ENCODE peak calls at places on chromosomes 2 and 18, in ten cellular contexts. R, X, G, Q, S, C, N, U, Z and J are unnamed samples.

GRCh38 chr2:121128741-121129659 is 156.0 kb downstream of the TFCP2L1 start:
- DNase-seq in R (no peak), X (no peak), G (peak; percentile 54), Q (peak; percentile 74), S (peak; percentile 70), C (no peak), N (no peak), U (no peak), Z (peak; percentile 81), J (peak; percentile 54)

GRCh38 chr2:230067990-230068657 is 600 bp downstream of the SLC16A14 start:
- DNase-seq in R (peak; percentile 79), X (no peak), G (peak; percentile 57), Q (peak; percentile 72), S (peak; percentile 77), C (peak; percentile 21), N (no peak), U (no peak), Z (peak; percentile 78), J (peak; percentile 71)

GRCh38 chr2:99940963-99941362 is 201.4 kb downstream of the AFF3 start:
- DNase-seq in R (no peak), X (no peak), G (no peak), Q (no peak), S (no peak), C (no peak), N (peak; percentile 11), U (no peak), Z (no peak), J (no peak)

GRCh38 chr2:42025151-42025582 is 22.7 kb upstream of the PKDCC start:
- DNase-seq in R (peak; percentile 76), X (no peak), G (no peak), Q (no peak), S (peak; percentile 61), C (no peak), N (no peak), U (no peak), Z (no peak), J (no peak)

GRCh38 chr2:181183878-181184553 is 203.6 kb downstream of the UBE2E3 start:
- DNase-seq in R (no peak), X (no peak), G (no peak), Q (no peak), S (no peak), C (no peak), N (no peak), U (no peak), Z (no peak), J (no peak)

GRCh38 chr2:38192976-38193375 is 117.0 kb upstream of the CYP1B1 start:
- DNase-seq in R (no peak), X (no peak), G (no peak), Q (no peak), S (peak; percentile 31), C (no peak), N (no peak), U (no peak), Z (no peak), J (no peak)

GRCh38 chr2:80854831-80855230 is 550.3 kb upstream of the LRRTM1 start:
- DNase-seq in R (no peak), X (no peak), G (no peak), Q (no peak), S (no peak), C (no peak), N (no peak), U (no peak), Z (no peak), J (no peak)

GRCh38 chr18:41875094-41875780 is 79.8 kb upstream of the PIK3C3 start:
- DNase-seq in R (no peak), X (peak; percentile 55), G (no peak), Q (no peak), S (no peak), C (no peak), N (no peak), U (no peak), Z (no peak), J (no peak)

GRCh38 chr2:61185329-61185728 is 23.3 kb downstream of the C2orf74 start:
- DNase-seq in R (no peak), X (no peak), G (no peak), Q (no peak), S (no peak), C (no peak), N (no peak), U (no peak), Z (no peak), J (no peak)

GRCh38 chr2:102052367-102052764 is 60.6 kb downstream of the IL1R2 start:
- DNase-seq in R (no peak), X (no peak), G (no peak), Q (no peak), S (no peak), C (no peak), N (no peak), U (no peak), Z (no peak), J (no peak)

GRCh38 chr2:71348302-71348701 is 16.7 kb downstream of the ZNF638 start:
- DNase-seq in R (no peak), X (peak; percentile 14), G (no peak), Q (no peak), S (no peak), C (no peak), N (no peak), U (no peak), Z (no peak), J (no peak)

GRCh38 chr2:102003696-102004095 is 11.9 kb downstream of the IL1R2 start:
- DNase-seq in R (no peak), X (no peak), G (no peak), Q (no peak), S (no peak), C (no peak), N (no peak), U (no peak), Z (no peak), J (no peak)

GRCh38 chr2:105950521-105951389 is 206.0 kb downstream of the NCK2 start:
- DNase-seq in R (no peak), X (no peak), G (no peak), Q (no peak), S (peak; percentile 52), C (no peak), N (no peak), U (no peak), Z (no peak), J (no peak)

GRCh38 chr2:45793998-45794720 is 142.7 kb downstream of the PRKCE start:
- DNase-seq in R (no peak), X (no peak), G (no peak), Q (no peak), S (no peak), C (no peak), N (no peak), U (no peak), Z (no peak), J (no peak)

GRCh38 chr2:26634636-26635230 is 6.4 kb downstream of the CIB4 start:
- DNase-seq in R (no peak), X (no peak), G (no peak), Q (no peak), S (no peak), C (no peak), N (no peak), U (no peak), Z (no peak), J (no peak)

GRCh38 chr2:85769987-85770362 is 16.2 kb downstream of the ATOH8 start:
- DNase-seq in R (no peak), X (no peak), G (no peak), Q (no peak), S (no peak), C (no peak), N (no peak), U (no peak), Z (no peak), J (no peak)
- TF ChIP-seq CTCF in R (no peak), X (no peak), G (no peak), Q (no peak), S (no peak), C (no peak), N (no peak), U (no peak), Z (no peak), J (peak; percentile 15)

GRCh38 chr2:238134393-238134785 is 4.1 kb upstream of the KLHL30 start:
- DNase-seq in R (no peak), X (no peak), G (no peak), Q (peak; percentile 4), S (no peak), C (no peak), N (no peak), U (no peak), Z (no peak), J (no peak)

GRCh38 chr2:238132463-238133450 is 5.7 kb upstream of the KLHL30 start:
- DNase-seq in R (no peak), X (no peak), G (no peak), Q (peak; percentile 18), S (no peak), C (no peak), N (no peak), U (no peak), Z (no peak), J (no peak)

GRCh38 chr2:238135601-238136150 is 2.8 kb upstream of the KLHL30 start:
- DNase-seq in R (no peak), X (no peak), G (no peak), Q (peak; percentile 4), S (no peak), C (no peak), N (no peak), U (no peak), Z (no peak), J (no peak)

GRCh38 chr2:238131761-238132462 is 6.6 kb upstream of the KLHL30 start:
- DNase-seq in R (no peak), X (no peak), G (no peak), Q (peak; percentile 13), S (no peak), C (no peak), N (no peak), U (no peak), Z (no peak), J (no peak)

GRCh38 chr2:238133499-238134392 is 4.7 kb upstream of the KLHL30 start:
- DNase-seq in R (no peak), X (no peak), G (no peak), Q (peak; percentile 21), S (no peak), C (no peak), N (no peak), U (no peak), Z (peak; percentile 35), J (no peak)
- TF ChIP-seq CTCF in R (no peak), X (no peak), G (no peak), Q (no peak), S (peak; percentile 36), C (no peak), N (peak; percentile 2), U (no peak), Z (no peak), J (no peak)

GRCh38 chr2:239159476-239159911 is 241.3 kb downstream of the HDAC4 start:
- DNase-seq in R (no peak), X (no peak), G (no peak), Q (peak; percentile 7), S (peak; percentile 10), C (no peak), N (no peak), U (no peak), Z (no peak), J (no peak)
- TF ChIP-seq CTCF in R (no peak), X (no peak), G (no peak), Q (no peak), S (no peak), C (no peak), N (no peak), U (no peak), Z (no peak), J (no peak)

GRCh38 chr2:139480251-139480650 is 700.1 kb upstream of the NXPH2 start:
- DNase-seq in R (no peak), X (no peak), G (no peak), Q (no peak), S (no peak), C (no peak), N (no peak), U (no peak), Z (no peak), J (no peak)

GRCh38 chr2:139478191-139478914 is 698.2 kb upstream of the NXPH2 start:
- DNase-seq in R (no peak), X (no peak), G (no peak), Q (no peak), S (no peak), C (no peak), N (no peak), U (no peak), Z (no peak), J (no peak)
- TF ChIP-seq CTCF in R (no peak), X (peak; percentile 19), G (peak; percentile 21), Q (peak; percentile 16), S (peak; percentile 44), C (no peak), N (no peak), U (no peak), Z (no peak), J (no peak)